ENCODE peak calls at places on chromosomes 6 and 20, in nine cellular contexts. One of them, this sample, is unnamed.

GRCh38 chr6:56388414-56388752 is 141.0 kb upstream of the COL21A1 start:
- DNase-seq in stimulated activated CD8-positive, alpha-beta memory T cell treated with anti-CD3 and anti-CD28 coated beads, Interleukin-12 subunit alpha, Interleukin-12 subunit beta, amount 100 ng/mL, for 4 hours: no peak
- DNase-seq in fibroblast of lung: no peak
- DNase-seq in LoVo: no peak
- DNase-seq in GM10248: no peak
- DNase-seq in fibroblast of the aortic adventitia: no peak
- DNase-seq in psoas muscle: no peak
- DNase-seq in GM12865: no peak
- DNase-seq in mesenteric fat pad: no peak
- DNase-seq in this sample: no peak

GRCh38 chr20:37687478-37687805 is 6.4 kb upstream of the CTNNBL1 start:
- DNase-seq in stimulated activated CD8-positive, alpha-beta memory T cell treated with anti-CD3 and anti-CD28 coated beads, Interleukin-12 subunit alpha, Interleukin-12 subunit beta, amount 100 ng/mL, for 4 hours: no peak
- DNase-seq in mesenteric fat pad: no peak
- DNase-seq in psoas muscle: no peak
- DNase-seq in fibroblast of lung: no peak
- DNase-seq in fibroblast of the aortic adventitia: no peak
- DNase-seq in LoVo: no peak
- DNase-seq in GM12865: no peak
- DNase-seq in GM10248: no peak
- DNase-seq in this sample: no peak

GRCh38 chr20:49570828-49571552 is 3.1 kb upstream of the PTGIS start:
- DNase-seq in GM12865: no peak
- DNase-seq in psoas muscle: no peak
- DNase-seq in GM10248: no peak
- DNase-seq in stimulated activated CD8-positive, alpha-beta memory T cell treated with anti-CD3 and anti-CD28 coated beads, Interleukin-12 subunit alpha, Interleukin-12 subunit beta, amount 100 ng/mL, for 4 hours: no peak
- DNase-seq in LoVo: no peak
- DNase-seq in mesenteric fat pad: no peak
- DNase-seq in fibroblast of the aortic adventitia: peak; percentile 83
- DNase-seq in fibroblast of lung: peak; percentile 87
- DNase-seq in this sample: no peak

GRCh38 chr20:47784599-47785320 is 521 bp downstream of the SULF2 start:
- DNase-seq in GM12865: peak; percentile 12
- DNase-seq in mesenteric fat pad: no peak
- DNase-seq in fibroblast of lung: peak; percentile 70
- DNase-seq in GM10248: no peak
- DNase-seq in LoVo: peak; percentile 59
- DNase-seq in stimulated activated CD8-positive, alpha-beta memory T cell treated with anti-CD3 and anti-CD28 coated beads, Interleukin-12 subunit alpha, Interleukin-12 subunit beta, amount 100 ng/mL, for 4 hours: no peak
- DNase-seq in fibroblast of the aortic adventitia: peak; percentile 45
- DNase-seq in psoas muscle: peak; percentile 36
- DNase-seq in this sample: peak; percentile 37

GRCh38 chr20:63286781-63287696 is 5.9 kb upstream of the COL20A1 start:
- DNase-seq in GM10248: no peak
- DNase-seq in psoas muscle: peak; percentile 4
- DNase-seq in stimulated activated CD8-positive, alpha-beta memory T cell treated with anti-CD3 and anti-CD28 coated beads, Interleukin-12 subunit alpha, Interleukin-12 subunit beta, amount 100 ng/mL, for 4 hours: no peak
- DNase-seq in fibroblast of the aortic adventitia: no peak
- DNase-seq in GM12865: no peak
- DNase-seq in mesenteric fat pad: no peak
- DNase-seq in LoVo: no peak
- DNase-seq in fibroblast of lung: no peak
- DNase-seq in this sample: no peak

GRCh38 chr6:1262704-1263038 is 49.2 kb upstream of the FOXQ1 start:
- DNase-seq in fibroblast of the aortic adventitia: no peak
- DNase-seq in fibroblast of lung: no peak
- DNase-seq in LoVo: no peak
- DNase-seq in GM12865: no peak
- DNase-seq in psoas muscle: no peak
- DNase-seq in GM10248: no peak
- DNase-seq in mesenteric fat pad: no peak
- DNase-seq in stimulated activated CD8-positive, alpha-beta memory T cell treated with anti-CD3 and anti-CD28 coated beads, Interleukin-12 subunit alpha, Interleukin-12 subunit beta, amount 100 ng/mL, for 4 hours: no peak
- DNase-seq in this sample: no peak

GRCh38 chr20:14197097-14197496 is 140.3 kb downstream of the FLRT3 start:
- DNase-seq in LoVo: no peak
- DNase-seq in psoas muscle: no peak
- DNase-seq in fibroblast of the aortic adventitia: peak; percentile 85
- DNase-seq in mesenteric fat pad: no peak
- DNase-seq in GM12865: no peak
- DNase-seq in fibroblast of lung: peak; percentile 83
- DNase-seq in stimulated activated CD8-positive, alpha-beta memory T cell treated with anti-CD3 and anti-CD28 coated beads, Interleukin-12 subunit alpha, Interleukin-12 subunit beta, amount 100 ng/mL, for 4 hours: no peak
- DNase-seq in GM10248: no peak
- DNase-seq in this sample: no peak

GRCh38 chr6:33774774-33775173 is 14.2 kb downstream of the LEMD2 start:
- DNase-seq in GM12865: no peak
- DNase-seq in psoas muscle: no peak
- DNase-seq in stimulated activated CD8-positive, alpha-beta memory T cell treated with anti-CD3 and anti-CD28 coated beads, Interleukin-12 subunit alpha, Interleukin-12 subunit beta, amount 100 ng/mL, for 4 hours: no peak
- DNase-seq in GM10248: no peak
- DNase-seq in fibroblast of lung: no peak
- DNase-seq in LoVo: no peak
- DNase-seq in mesenteric fat pad: no peak
- DNase-seq in fibroblast of the aortic adventitia: no peak
- DNase-seq in this sample: no peak

GRCh38 chr20:10673831-10674683 is at the start of gene JAG1:
- DNase-seq in fibroblast of lung: peak; percentile 91
- DNase-seq in fibroblast of the aortic adventitia: peak; percentile 94
- DNase-seq in mesenteric fat pad: peak; percentile 98
- DNase-seq in psoas muscle: peak; percentile 94
- DNase-seq in GM10248: peak; percentile 93
- DNase-seq in GM12865: peak; percentile 94
- DNase-seq in stimulated activated CD8-positive, alpha-beta memory T cell treated with anti-CD3 and anti-CD28 coated beads, Interleukin-12 subunit alpha, Interleukin-12 subunit beta, amount 100 ng/mL, for 4 hours: peak; percentile 26
- DNase-seq in LoVo: peak; percentile 95
- DNase-seq in this sample: peak; percentile 96

GRCh38 chr20:10935658-10936057 is 261.9 kb upstream of the JAG1 start:
- DNase-seq in psoas muscle: no peak
- DNase-seq in fibroblast of lung: no peak
- DNase-seq in GM10248: no peak
- DNase-seq in fibroblast of the aortic adventitia: peak; percentile 30
- DNase-seq in mesenteric fat pad: no peak
- DNase-seq in GM12865: no peak
- DNase-seq in LoVo: no peak
- DNase-seq in stimulated activated CD8-positive, alpha-beta memory T cell treated with anti-CD3 and anti-CD28 coated beads, Interleukin-12 subunit alpha, Interleukin-12 subunit beta, amount 100 ng/mL, for 4 hours: no peak
- DNase-seq in this sample: no peak

GRCh38 chr6:153435787-153436186 is 304.7 kb upstream of the RGS17 start:
- DNase-seq in mesenteric fat pad: no peak
- DNase-seq in LoVo: no peak
- DNase-seq in psoas muscle: no peak
- DNase-seq in stimulated activated CD8-positive, alpha-beta memory T cell treated with anti-CD3 and anti-CD28 coated beads, Interleukin-12 subunit alpha, Interleukin-12 subunit beta, amount 100 ng/mL, for 4 hours: no peak
- DNase-seq in fibroblast of lung: no peak
- DNase-seq in fibroblast of the aortic adventitia: no peak
- DNase-seq in GM12865: no peak
- DNase-seq in GM10248: no peak
- DNase-seq in this sample: no peak

GRCh38 chr6:4084444-4085328 is 5.7 kb upstream of the FAM217A start:
- DNase-seq in mesenteric fat pad: no peak
- DNase-seq in fibroblast of lung: no peak
- DNase-seq in fibroblast of the aortic adventitia: no peak
- DNase-seq in GM12865: no peak
- DNase-seq in LoVo: no peak
- DNase-seq in stimulated activated CD8-positive, alpha-beta memory T cell treated with anti-CD3 and anti-CD28 coated beads, Interleukin-12 subunit alpha, Interleukin-12 subunit beta, amount 100 ng/mL, for 4 hours: no peak
- DNase-seq in GM10248: no peak
- DNase-seq in psoas muscle: no peak
- DNase-seq in this sample: peak; percentile 25

GRCh38 chr6:48505621-48506020 is 394.6 kb upstream of the PTCHD4 start:
- DNase-seq in stimulated activated CD8-positive, alpha-beta memory T cell treated with anti-CD3 and anti-CD28 coated beads, Interleukin-12 subunit alpha, Interleukin-12 subunit beta, amount 100 ng/mL, for 4 hours: no peak
- DNase-seq in fibroblast of lung: no peak
- DNase-seq in psoas muscle: no peak
- DNase-seq in GM12865: no peak
- DNase-seq in mesenteric fat pad: no peak
- DNase-seq in GM10248: no peak
- DNase-seq in fibroblast of the aortic adventitia: no peak
- DNase-seq in LoVo: no peak
- DNase-seq in this sample: no peak

GRCh38 chr6:72966628-72967280 is 258.5 kb downstream of the KHDC1L start:
- DNase-seq in fibroblast of the aortic adventitia: peak; percentile 63
- DNase-seq in GM12865: no peak
- DNase-seq in LoVo: no peak
- DNase-seq in psoas muscle: no peak
- DNase-seq in mesenteric fat pad: no peak
- DNase-seq in fibroblast of lung: no peak
- DNase-seq in GM10248: no peak
- DNase-seq in stimulated activated CD8-positive, alpha-beta memory T cell treated with anti-CD3 and anti-CD28 coated beads, Interleukin-12 subunit alpha, Interleukin-12 subunit beta, amount 100 ng/mL, for 4 hours: no peak
- DNase-seq in this sample: no peak

GRCh38 chr6:163422574-163422973 is 8.1 kb downstream of the QKI start:
- DNase-seq in GM10248: no peak
- DNase-seq in fibroblast of the aortic adventitia: no peak
- DNase-seq in psoas muscle: no peak
- DNase-seq in mesenteric fat pad: no peak
- DNase-seq in GM12865: no peak
- DNase-seq in stimulated activated CD8-positive, alpha-beta memory T cell treated with anti-CD3 and anti-CD28 coated beads, Interleukin-12 subunit alpha, Interleukin-12 subunit beta, amount 100 ng/mL, for 4 hours: no peak
- DNase-seq in fibroblast of lung: no peak
- DNase-seq in LoVo: no peak
- DNase-seq in this sample: no peak

GRCh38 chr20:57695012-57695411 is 14.8 kb downstream of the PMEPA1 start:
- DNase-seq in GM10248: no peak
- DNase-seq in LoVo: peak; percentile 83
- DNase-seq in GM12865: no peak
- DNase-seq in stimulated activated CD8-positive, alpha-beta memory T cell treated with anti-CD3 and anti-CD28 coated beads, Interleukin-12 subunit alpha, Interleukin-12 subunit beta, amount 100 ng/mL, for 4 hours: no peak
- DNase-seq in psoas muscle: no peak
- DNase-seq in mesenteric fat pad: no peak
- DNase-seq in fibroblast of lung: peak; percentile 83
- DNase-seq in fibroblast of the aortic adventitia: no peak
- DNase-seq in this sample: no peak

GRCh38 chr6:3542032-3542640 is 85.3 kb upstream of the SLC22A23 start:
- DNase-seq in fibroblast of the aortic adventitia: no peak
- DNase-seq in LoVo: no peak
- DNase-seq in fibroblast of lung: no peak
- DNase-seq in mesenteric fat pad: no peak
- DNase-seq in GM12865: no peak
- DNase-seq in stimulated activated CD8-positive, alpha-beta memory T cell treated with anti-CD3 and anti-CD28 coated beads, Interleukin-12 subunit alpha, Interleukin-12 subunit beta, amount 100 ng/mL, for 4 hours: no peak
- DNase-seq in psoas muscle: no peak
- DNase-seq in GM10248: no peak
- DNase-seq in this sample: peak; percentile 63